ENCODE peak calls at places on chromosomes 5 and 9, in six cellular contexts. E is spleen, P is GM13977, M is IMR-90, I is AG04450, N is cardiac muscle cell. D is an unnamed sample.
A peak's percentile ranks its signal among the peaks of the same experiment; 100 is the strongest.

GRCh38 chr9:136943291-136944093 is 1.0 kb downstream of the FBXW5 start:
- DNase-seq in E (peak; percentile 92), P (peak; percentile 81), M (no peak), I (no peak), N (peak; percentile 35), D (peak; percentile 84)

GRCh38 chr9:129550199-129550839 is 70.6 kb downstream of the C9orf50 start:
- DNase-seq in E (peak; percentile 91), P (peak; percentile 23), M (peak; percentile 70), I (no peak), N (peak; percentile 92), D (peak; percentile 23)

GRCh38 chr9:121820286-121821005 is 169.0 kb downstream of the DAB2IP start:
- DNase-seq in E (no peak), P (no peak), M (no peak), I (no peak), N (no peak), D (no peak)

GRCh38 chr9:18721267-18722079 is 247.5 kb downstream of the ADAMTSL1 start:
- DNase-seq in E (no peak), P (no peak), M (no peak), I (no peak), N (no peak), D (no peak)

GRCh38 chr5:123700624-123701023 is 188.6 kb downstream of the CSNK1G3 start:
- DNase-seq in E (no peak), P (no peak), M (peak; percentile 96), I (peak; percentile 83), N (peak; percentile 98), D (no peak)

GRCh38 chr9:136859821-136860269 is 6.3 kb downstream of the EDF1 start:
- DNase-seq in E (peak; percentile 70), P (no peak), M (no peak), I (no peak), N (no peak), D (no peak)

GRCh38 chr9:128155736-128156500 is 4.1 kb upstream of the BBLN start:
- DNase-seq in E (peak; percentile 47), P (no peak), M (no peak), I (no peak), N (no peak), D (no peak)

GRCh38 chr5:146290318-146290717 is 48.3 kb upstream of the POU4F3 start:
- DNase-seq in E (no peak), P (no peak), M (peak; percentile 7), I (no peak), N (no peak), D (no peak)

GRCh38 chr5:9233712-9234111 is 312.2 kb downstream of the SEMA5A start:
- DNase-seq in E (no peak), P (no peak), M (peak; percentile 51), I (no peak), N (peak; percentile 19), D (no peak)

GRCh38 chr9:125190371-125190801 is 783 bp upstream of the PPP6C start:
- DNase-seq in E (peak; percentile 76), P (peak; percentile 29), M (no peak), I (no peak), N (peak; percentile 18), D (peak; percentile 20)

GRCh38 chr5:158139161-158139560 is 280.2 kb upstream of the CLINT1 start:
- DNase-seq in E (no peak), P (no peak), M (no peak), I (no peak), N (peak; percentile 14), D (no peak)

GRCh38 chr9:129208191-129209091 is 30.4 kb upstream of the IER5L start:
- DNase-seq in E (no peak), P (no peak), M (no peak), I (no peak), N (no peak), D (no peak)

GRCh38 chr5:93278876-93279275 is 302.1 kb downstream of the NR2F1-AS1 start:
- DNase-seq in E (no peak), P (no peak), M (peak; percentile 53), I (no peak), N (no peak), D (no peak)

GRCh38 chr5:749101-749670 is 35.3 kb downstream of the ZDHHC11B start:
- DNase-seq in E (no peak), P (peak; percentile 3), M (no peak), I (no peak), N (no peak), D (no peak)

GRCh38 chr5:141359790-141360426 is at the start of gene PCDHGB2:
- DNase-seq in E (no peak), P (peak; percentile 61), M (peak; percentile 64), I (no peak), N (peak; percentile 40), D (peak; percentile 65)
- TF ChIP-seq CTCF in E (peak; percentile 22), P (peak; percentile 40), M (peak; percentile 48), I (peak; percentile 49), N (peak; percentile 30), D (no peak)

DNA sequence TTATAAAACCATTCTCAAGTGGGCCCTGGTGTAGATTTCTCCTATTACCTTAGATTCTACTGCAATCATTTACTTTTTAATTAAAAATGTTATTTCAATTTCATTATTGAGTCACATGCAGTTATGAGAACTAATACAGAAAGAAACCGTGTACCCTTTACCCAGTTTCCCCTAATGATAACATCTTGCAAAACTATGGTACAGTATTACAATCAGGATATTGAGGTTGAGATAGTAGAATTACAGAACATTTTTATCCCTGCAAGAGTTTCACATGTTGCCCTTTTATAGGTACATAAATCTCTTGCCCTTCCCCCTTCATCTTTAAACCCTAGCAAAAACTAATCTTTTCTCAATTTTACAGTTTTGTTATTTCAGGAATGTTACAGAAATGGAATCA is 11.0 kb upstream of the OMD start:
- DNase-seq in E (no peak), P (no peak), M (no peak), I (no peak), N (no peak), D (no peak)
- TF ChIP-seq CTCF in E (no peak), P (no peak), M (no peak), I (no peak), N (no peak), D (no peak)

GRCh38 chr5:91848453-91848852 is 465.3 kb upstream of the ARRDC3 start:
- DNase-seq in E (no peak), P (no peak), M (peak; percentile 81), I (peak; percentile 2), N (peak; percentile 45), D (no peak)

GRCh38 chr5:91849069-91849468 is 466.0 kb upstream of the ARRDC3 start:
- DNase-seq in E (no peak), P (no peak), M (no peak), I (no peak), N (no peak), D (no peak)

GRCh38 chr5:91851670-91852069 is 468.6 kb upstream of the ARRDC3 start:
- DNase-seq in E (no peak), P (no peak), M (no peak), I (no peak), N (no peak), D (no peak)

GRCh38 chr5:91850031-91850430 is 466.9 kb upstream of the ARRDC3 start:
- DNase-seq in E (no peak), P (no peak), M (peak; percentile 3), I (no peak), N (no peak), D (no peak)
- TF ChIP-seq CTCF in E (no peak), P (no peak), M (no peak), I (no peak), N (no peak), D (no peak)

GRCh38 chr5:134561871-134562296 is 36.4 kb downstream of the JADE2 start:
- DNase-seq in E (no peak), P (no peak), M (peak; percentile 74), I (no peak), N (peak; percentile 93), D (no peak)
- TF ChIP-seq CTCF in E (peak; percentile 56), P (peak; percentile 36), M (peak; percentile 40), I (peak; percentile 59), N (peak; percentile 59), D (no peak)

GRCh38 chr5:114018178-114018577 is 343.7 kb upstream of the KCNN2 start:
- DNase-seq in E (no peak), P (no peak), M (peak; percentile 1), I (no peak), N (no peak), D (no peak)
- TF ChIP-seq CTCF in E (no peak), P (no peak), M (peak; percentile 22), I (no peak), N (no peak), D (no peak)

GRCh38 chr5:102792705-102793104 is 37.6 kb downstream of the PAM start:
- DNase-seq in E (no peak), P (no peak), M (no peak), I (no peak), N (peak; percentile 22), D (no peak)
- TF ChIP-seq CTCF in E (no peak), P (no peak), M (peak; percentile 35), I (peak; percentile 22), N (peak; percentile 31), D (no peak)